ENCODE peak calls at places on chromosome 5, in five cellular contexts. L is neuronal stem cell, V is H9, N is H1, B is mesenchymal stem cell. E is an unnamed sample.

GRCh38 chr5:168356171-168356570 is 64.7 kb downstream of the WWC1 start:
- DNase-seq in N (no peak), V (no peak), B (no peak), L (no peak), E (no peak)

GRCh38 chr5:57172466-57172961 is 1.3 kb upstream of the GPBP1 start:
- DNase-seq in V (no peak), L (no peak), N (no peak), B (peak), E (no peak)

GRCh38 chr5:456351-457194 is 13.6 kb downstream of the EXOC3 start:
- DNase-seq in N (no peak), B (no peak), V (peak), L (no peak), E (no peak)

GRCh38 chr5:150623878-150624216 is 16.6 kb upstream of the SYNPO start:
- DNase-seq in V (no peak), L (no peak), B (no peak), N (no peak), E (no peak)

GRCh38 chr5:110477923-110478322 is 248.5 kb downstream of the TMEM232 start:
- DNase-seq in N (no peak), V (no peak), B (peak), L (no peak), E (no peak)

GRCh38 chr5:81717815-81718214 is 33.1 kb downstream of the SSBP2 start:
- DNase-seq in B (peak), N (no peak), V (no peak), L (no peak), E (no peak)

GRCh38 chr5:100647461-100648230 is 112.5 kb downstream of the FAM174A start:
- DNase-seq in V (no peak), N (no peak), B (no peak), L (no peak), E (no peak)

GRCh38 chr5:24850911-24851310 is 206.1 kb upstream of the CDH10 start:
- DNase-seq in N (no peak), L (no peak), V (no peak), B (no peak), E (no peak)

GRCh38 chr5:168292783-168293696 is 1.6 kb downstream of the WWC1 start:
- DNase-seq in B (no peak), V (no peak), L (no peak), N (no peak), E (no peak)

GRCh38 chr5:2747372-2748179 is 3.9 kb downstream of the IRX2 start:
- DNase-seq in L (no peak), N (no peak), V (no peak), B (no peak), E (no peak)

GRCh38 chr5:159515909-159516415 is 185.7 kb upstream of the IL12B start:
- DNase-seq in B (peak), L (peak), N (peak), V (peak), E (peak)

GRCh38 chr5:172886974-172887491 is 53.0 kb downstream of the ERGIC1 start:
- DNase-seq in N (no peak), L (no peak), V (no peak), B (peak), E (peak)

GRCh38 chr5:54936201-54936600 is 49.2 kb downstream of the ESM1 start:
- DNase-seq in B (no peak), N (no peak), L (no peak), V (no peak), E (no peak)

GRCh38 chr5:56279979-56280378 is 46.8 kb upstream of the ANKRD55 start:
- DNase-seq in B (peak), N (peak), L (no peak), V (peak), E (no peak)

GRCh38 chr5:143121135-143121474 is 282.4 kb downstream of the NR3C1 start:
- DNase-seq in N (no peak), L (no peak), V (no peak), B (no peak), E (no peak)

GRCh38 chr5:59786271-59786805 is 107.2 kb downstream of the PDE4D start:
- DNase-seq in V (no peak), L (no peak), N (no peak), B (peak), E (peak)

GRCh38 chr5:43367909-43368648 is 44.1 kb downstream of the CCL28 start:
- DNase-seq in N (no peak), V (no peak), B (no peak), L (no peak), E (no peak)

GRCh38 chr5:175243441-175243840 is 200.5 kb downstream of the DRD1 start:
- DNase-seq in B (no peak), V (peak), L (no peak), N (no peak), E (no peak)

GRCh38 chr5:110333384-110333783 is 393.1 kb downstream of the TMEM232 start:
- DNase-seq in L (peak), N (no peak), B (peak), V (peak), E (no peak)

GRCh38 chr5:65480306-65480865 is 1.3 kb downstream of the ADAMTS6 start:
- DNase-seq in V (no peak), L (no peak), B (peak), N (no peak), E (peak)

GRCh38 chr5:14935341-14935740 is 63.8 kb upstream of the ANKH start:
- DNase-seq in V (no peak), N (no peak), L (no peak), B (no peak), E (no peak)

GRCh38 chr5:5340206-5340729 is 82.2 kb upstream of the ICE1 start:
- DNase-seq in L (no peak), V (peak), B (peak), N (peak), E (peak)

GRCh38 chr5:174317261-174317894 is 271.9 kb downstream of the NSG2 start:
- DNase-seq in N (no peak), L (peak), V (peak), B (peak), E (peak)

GRCh38 chr5:41707853-41708603 is 162.2 kb downstream of the OXCT1 start:
- DNase-seq in L (peak), N (no peak), B (peak), V (peak), E (peak)

DNA sequence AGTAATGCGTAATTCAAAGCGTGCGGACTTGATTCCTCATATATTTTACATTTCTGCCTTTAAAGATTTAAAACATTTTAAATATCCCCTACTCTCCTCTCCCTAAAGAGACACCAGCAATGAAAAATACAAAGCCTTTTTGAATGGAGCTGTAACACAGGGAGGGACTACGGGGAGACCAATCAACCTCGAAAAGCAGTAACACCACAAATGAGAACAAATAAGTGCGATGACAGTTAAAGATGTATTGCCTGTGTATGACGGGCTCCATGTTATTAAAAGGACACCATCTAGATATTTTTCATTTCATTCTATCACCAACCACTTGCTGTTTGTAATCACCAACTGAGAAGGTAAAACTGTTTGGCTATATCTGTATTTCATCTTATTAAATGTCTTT is 230.3 kb upstream of the TBCA start:
- DNase-seq in N (no peak), L (no peak), B (no peak), V (no peak), E (no peak)
- H2BK12ac ChIP-seq in N (no peak), L (no peak), B (no peak), V (no peak), E (no peak)

DNA sequence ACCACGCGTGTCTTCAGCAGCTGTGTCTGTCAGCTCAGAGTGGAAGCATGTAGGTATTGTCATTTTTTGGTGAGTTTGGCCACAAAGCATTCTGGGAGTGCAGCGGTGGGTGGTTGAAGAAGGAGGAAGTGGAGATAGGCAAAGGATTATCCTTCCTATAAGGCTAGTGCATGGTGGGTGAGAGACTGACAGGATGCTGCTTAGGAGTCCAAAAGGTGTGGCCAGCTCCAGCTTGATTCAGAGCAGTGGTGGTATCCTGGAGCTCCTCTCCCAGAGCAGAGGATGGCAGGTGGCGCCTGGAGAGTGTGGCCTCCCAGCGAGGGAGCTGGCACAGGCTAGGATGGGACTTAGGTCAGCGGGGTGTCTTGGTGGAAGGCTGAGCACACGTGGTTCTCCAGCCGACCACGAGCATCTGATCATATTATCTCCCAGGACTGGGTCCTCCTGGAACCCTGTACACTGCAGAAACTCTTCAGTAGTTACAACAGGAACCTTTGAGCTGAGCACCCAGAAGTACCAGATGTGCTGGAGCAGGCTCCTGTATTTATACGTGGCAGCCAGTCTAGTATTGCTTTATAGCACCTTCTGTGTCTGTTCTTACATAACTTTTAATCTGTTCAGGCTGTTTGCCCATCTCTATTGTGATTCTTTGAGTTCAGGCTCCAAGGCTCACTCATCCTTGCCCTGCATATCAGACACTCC is 29.6 kb downstream of the MAML1 start:
- DNase-seq in L (no peak), V (no peak), B (no peak), N (no peak), E (no peak)
- H3K4ac ChIP-seq in L (no peak), V (no peak), B (peak), N (no peak), E (no peak)

GRCh38 chr5:154607746-154608145 is 129.7 kb upstream of the HAND1 start:
- DNase-seq in L (no peak), B (no peak), V (no peak), N (no peak), E (peak)

GRCh38 chr5:154606675-154607321 is 128.8 kb upstream of the HAND1 start:
- DNase-seq in V (no peak), B (no peak), N (no peak), L (no peak), E (peak)

GRCh38 chr5:154606246-154606645 is 128.2 kb upstream of the HAND1 start:
- DNase-seq in L (no peak), V (no peak), B (no peak), N (no peak), E (peak)

GRCh38 chr5:154610321-154611154 is 132.5 kb upstream of the HAND1 start:
- DNase-seq in B (peak), V (peak), L (peak), N (peak), E (peak)

GRCh38 chr5:154608531-154609011 is 130.5 kb upstream of the HAND1 start:
- DNase-seq in V (peak), N (no peak), L (no peak), B (no peak), E (no peak)
- H3K18ac ChIP-seq in V (no peak), N (peak), L (peak), B (no peak), E (peak)

DNA sequence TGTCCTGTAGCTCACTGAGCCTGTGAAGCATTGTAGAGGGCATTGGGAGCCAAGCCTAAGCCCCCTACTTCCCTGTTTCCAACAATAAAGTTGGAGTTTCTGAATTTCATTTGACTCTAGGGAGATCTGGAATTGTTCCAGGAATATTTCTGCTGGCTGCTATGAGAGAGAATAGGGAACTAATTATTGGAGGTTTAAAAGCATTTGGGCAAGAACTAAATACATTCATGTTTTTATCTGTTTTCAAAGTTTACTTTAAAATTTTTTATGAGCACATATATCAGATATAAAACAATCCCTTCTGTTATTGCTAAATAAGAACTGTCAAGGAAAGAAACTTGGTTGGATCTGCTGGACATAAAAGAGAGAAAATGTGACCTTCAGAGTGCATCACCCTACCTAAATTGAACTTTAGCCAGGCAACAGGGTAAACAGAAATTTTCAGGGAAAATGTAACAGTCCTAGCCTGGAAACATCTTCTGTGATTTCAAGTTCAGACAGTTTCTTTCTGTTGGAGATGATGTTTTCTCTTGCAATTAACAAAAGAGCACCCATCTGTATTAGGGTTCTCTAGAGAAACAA is 19.3 kb upstream of the LECT2 start:
- DNase-seq in L (no peak), B (no peak), N (no peak), V (no peak), E (no peak)
- H2BK12ac ChIP-seq in L (no peak), B (no peak), N (no peak), V (no peak), E (peak)

DNA sequence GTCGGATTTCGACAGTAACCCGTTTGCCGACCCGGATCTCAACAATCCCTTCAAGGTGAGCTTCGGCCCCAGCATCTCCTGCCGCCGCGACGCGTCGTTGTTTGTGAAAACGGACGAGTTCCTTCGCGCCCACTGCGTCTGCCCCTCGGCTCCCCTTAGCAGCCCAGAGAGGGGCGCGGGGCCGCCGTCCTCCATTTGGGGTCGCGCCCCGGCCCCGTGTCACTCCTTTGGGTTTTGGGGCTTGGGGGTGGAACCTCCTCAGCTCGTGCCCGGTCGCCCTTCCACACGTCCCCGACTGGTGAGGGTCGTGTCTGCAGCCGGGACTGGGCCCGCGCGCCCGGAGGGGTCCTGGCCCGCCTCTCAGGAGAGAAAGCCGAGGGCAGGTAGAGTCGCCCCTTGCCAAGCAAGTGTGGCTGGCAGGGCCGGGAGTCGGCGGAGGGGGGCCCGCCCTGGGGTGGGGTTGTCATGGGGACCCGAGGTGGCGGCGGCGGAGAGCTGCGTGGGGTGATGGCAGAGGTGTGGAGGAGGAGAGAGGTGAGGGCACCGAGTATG is 333 bp downstream of the SCAMP1 start:
- DNase-seq in N (no peak), B (no peak), V (peak), L (no peak), E (peak)
- H3K4ac ChIP-seq in N (no peak), B (peak), V (no peak), L (no peak), E (peak)

GRCh38 chr5:178564842-178565550 is 25.2 kb downstream of the COL23A1 start:
- DNase-seq in N (no peak), B (no peak), V (no peak), L (no peak), E (peak)
- H3K18ac ChIP-seq in N (no peak), B (no peak), V (no peak), L (peak), E (no peak)

DNA sequence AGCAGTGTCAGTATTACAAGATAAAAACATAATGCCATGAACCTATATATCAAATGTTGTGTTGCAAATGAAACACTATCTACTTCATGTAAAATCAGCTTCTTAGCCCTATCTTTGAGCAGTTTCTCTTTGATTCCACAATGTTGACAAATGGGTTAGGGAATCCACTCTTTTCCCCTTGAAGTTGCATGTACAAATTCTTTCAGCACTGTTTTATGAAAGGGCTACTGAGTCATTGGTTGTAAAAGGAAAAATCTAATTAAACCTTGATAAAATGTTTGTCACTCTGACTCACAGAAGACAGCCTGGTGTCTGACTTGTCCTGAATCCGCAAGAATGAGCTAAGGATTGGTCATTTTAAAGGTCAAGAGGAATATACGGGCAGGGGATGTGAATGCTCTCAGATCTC is 950.6 kb upstream of the NUDT12 start:
- DNase-seq in L (no peak), V (no peak), N (no peak), B (peak), E (no peak)
- H2BK12ac ChIP-seq in L (no peak), V (no peak), N (no peak), B (no peak), E (no peak)

DNA sequence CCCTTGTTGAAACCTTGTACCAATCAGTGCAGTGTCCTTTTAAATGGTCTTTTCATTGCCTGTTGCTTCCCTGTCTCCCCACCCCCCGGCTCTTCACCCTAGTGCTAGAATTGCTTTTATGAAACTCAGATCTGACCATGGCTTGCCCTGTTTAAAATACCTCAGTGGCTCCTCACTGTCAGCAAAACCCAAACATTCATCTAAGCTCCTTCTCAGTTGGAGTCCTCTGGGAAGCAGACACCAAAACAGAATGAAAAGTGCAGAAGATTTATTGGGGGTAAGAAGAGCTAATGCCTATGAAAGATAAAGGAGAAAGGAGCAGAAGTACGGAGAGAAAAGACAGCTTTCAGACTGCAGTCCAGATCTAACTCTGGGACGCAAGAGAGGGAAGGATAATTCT is 56.2 kb downstream of the IRF1 start:
- DNase-seq in V (no peak), L (no peak), B (peak), N (no peak), E (no peak)
- H3K4ac ChIP-seq in V (no peak), L (no peak), B (no peak), N (no peak), E (no peak)